ENCODE peak calls at places on chromosomes 11 and 22, in eight cellular contexts. P is fibroblast of lung, Y is heart left ventricle, C is pancreas, V is colonic mucosa, F is MM.1S, X is stomach, I is A673. S is an unnamed sample. For H3K4me1, the result is how much of the 10 kb centered on the place peaks cover.

GRCh38 chr11:131867457-131868257 is 497.2 kb downstream of the NTM start:
- DNase-seq in C (peak), I (peak), Y (peak), F (peak), V (peak), P (peak), X (peak), S (peak)

GRCh38 chr11:106156290-106156937 is 79.0 kb downstream of the AASDHPPT start:
- DNase-seq in F (peak), Y (no peak), V (peak), C (no peak), P (peak), I (peak), X (peak), S (no peak)

GRCh38 chr11:133931449-133932060 is 25.2 kb downstream of the IGSF9B start:
- DNase-seq in X (no peak), C (no peak), V (no peak), Y (no peak), F (no peak), I (no peak), P (no peak), S (no peak)

GRCh38 chr22:48192920-48193319 is 1430.5 kb downstream of the TBC1D22A start:
- DNase-seq in P (no peak), V (no peak), C (no peak), Y (no peak), I (no peak), F (no peak), X (no peak), S (no peak)

GRCh38 chr11:122872046-122872445 is 10.5 kb upstream of the JHY start:
- DNase-seq in C (no peak), I (no peak), F (no peak), V (no peak), P (no peak), Y (no peak), X (no peak), S (no peak)

GRCh38 chr11:64009710-64010109 is 23.5 kb downstream of the OTUB1 start:
- DNase-seq in I (no peak), C (no peak), F (no peak), X (no peak), V (no peak), P (no peak), Y (no peak), S (no peak)

GRCh38 chr22:22912722-22913253 is 25.2 kb downstream of the IGLL5 start:
- DNase-seq in P (no peak), I (no peak), X (no peak), F (no peak), Y (peak), V (no peak), C (no peak), S (no peak)

GRCh38 chr11:43508511-43508918 is 149.8 kb downstream of the TTC17 start:
- DNase-seq in Y (no peak), V (no peak), P (peak), X (no peak), C (no peak), F (no peak), I (peak), S (no peak)

GRCh38 chr11:2890466-2891241 is 5.1 kb upstream of the CDKN1C start:
- DNase-seq in V (peak), X (peak), C (peak), P (peak), F (no peak), I (no peak), Y (peak), S (peak)

GRCh38 chr11:116312560-116313340 is 460.0 kb downstream of the BUD13 start:
- DNase-seq in P (peak), C (peak), F (no peak), I (no peak), Y (peak), V (peak), X (peak), S (peak)

GRCh38 chr11:112961146-112961668 is at the start of gene NCAM1:
- DNase-seq in F (peak), I (peak), Y (peak), P (peak), V (peak), C (peak), X (peak), S (peak)

GRCh38 chr22:27554106-27554814 is 247.3 kb downstream of the MN1 start:
- DNase-seq in Y (no peak), X (peak), F (no peak), C (no peak), P (peak), I (peak), V (peak), S (no peak)

GRCh38 chr11:44564198-44564597 is 1.3 kb upstream of the CD82 start:
- DNase-seq in V (peak), F (peak), P (no peak), X (peak), I (no peak), C (peak), Y (no peak), S (no peak)

GRCh38 chr11:120413480-120413879 is 77.3 kb downstream of the ARHGEF12 start:
- DNase-seq in C (no peak), X (no peak), V (no peak), I (peak), Y (no peak), F (no peak), P (peak), S (no peak)

GRCh38 chr11:15845261-15845660 is 511.1 kb downstream of the SOX6 start:
- DNase-seq in I (no peak), F (no peak), V (no peak), C (no peak), P (no peak), X (no peak), Y (no peak), S (no peak)

GRCh38 chr11:84322211-84322610 is 1036.0 kb upstream of the CCDC90B start:
- DNase-seq in P (no peak), I (no peak), X (no peak), Y (no peak), C (no peak), V (no peak), F (no peak), S (no peak)

GRCh38 chr11:42827845-42828244 is 484.0 kb upstream of the API5 start:
- DNase-seq in Y (no peak), V (no peak), F (no peak), C (no peak), P (no peak), I (no peak), X (no peak), S (no peak)

GRCh38 chr11:126345759-126346585 is 9.5 kb upstream of the ST3GAL4 start:
- DNase-seq in X (no peak), I (peak), C (peak), V (peak), P (peak), Y (peak), F (no peak), S (no peak)

GRCh38 chr11:102794382-102794781 is 3.6 kb downstream of the MMP1 start:
- DNase-seq in P (no peak), Y (no peak), X (no peak), V (no peak), I (peak), C (no peak), F (peak), S (no peak)

GRCh38 chr11:106329273-106330018 is 252.0 kb downstream of the AASDHPPT start:
- DNase-seq in X (no peak), V (no peak), P (peak), F (no peak), C (no peak), I (no peak), Y (no peak), S (no peak)

GRCh38 chr22:48897638-48897954 is 930.1 kb downstream of the BRD1 start:
- DNase-seq in C (no peak), X (peak), F (no peak), Y (no peak), V (peak), I (no peak), P (no peak), S (no peak)

GRCh38 chr11:15745266-15745665 is 611.1 kb downstream of the SOX6 start:
- DNase-seq in X (no peak), V (no peak), F (no peak), I (no peak), Y (no peak), P (no peak), C (no peak), S (no peak)

GRCh38 chr11:62560566-62561103 is 13.1 kb downstream of the EEF1G start:
- DNase-seq in V (peak), P (peak), X (peak), I (peak), Y (peak), F (peak), C (peak), S (peak)

GRCh38 chr11:116984186-116984585 is 114.0 kb downstream of the SIK3 start:
- DNase-seq in F (no peak), C (no peak), I (no peak), Y (no peak), X (no peak), V (no peak), P (peak), S (no peak)

GRCh38 chr11:13667245-13667644 is 1.2 kb upstream of the FAR1 start:
- DNase-seq in Y (no peak), C (no peak), F (no peak), V (no peak), P (no peak), I (no peak), X (no peak), S (no peak)

GRCh38 chr11:5237384-5237783 is 3.1 kb upstream of the HBD start:
- DNase-seq in Y (no peak), F (no peak), X (no peak), V (no peak), C (no peak), I (no peak), P (no peak), S (no peak)

GRCh38 chr22:37972527-37972926 is 11.8 kb downstream of the SOX10 start:
- DNase-seq in Y (no peak), V (no peak), I (peak), C (no peak), X (no peak), P (no peak), F (no peak), S (no peak)

GRCh38 chr11:69396948-69397307 is 84.5 kb upstream of the LINC01488 start:
- DNase-seq in F (no peak), Y (no peak), V (no peak), I (no peak), X (no peak), P (no peak), C (peak), S (no peak)

GRCh38 chr22:43451651-43452050 is 39.8 kb downstream of the MPPED1 start:
- DNase-seq in Y (no peak), X (no peak), P (no peak), F (no peak), V (no peak), I (no peak), C (no peak), S (no peak)

GRCh38 chr11:17459211-17459610 is 17.4 kb downstream of the ABCC8 start:
- DNase-seq in P (no peak), I (no peak), Y (no peak), F (no peak), C (no peak), V (no peak), X (no peak), S (no peak)

GRCh38 chr11:111633756-111634362 is 31.6 kb downstream of the SIK2 start:
- DNase-seq in P (no peak), I (peak), X (no peak), Y (no peak), F (peak), C (no peak), V (no peak), S (no peak)

GRCh38 chr11:74171630-74172465 is 759 bp downstream of the PPME1 start:
- DNase-seq in I (peak), C (no peak), V (peak), P (peak), F (no peak), Y (no peak), X (no peak), S (no peak)

GRCh38 chr22:39488563-39489083 is 13.5 kb upstream of the MIEF1 start:
- DNase-seq in C (no peak), P (no peak), F (no peak), V (no peak), I (no peak), X (no peak), Y (no peak), S (no peak)

GRCh38 chr11:106271126-106271525 is 193.7 kb downstream of the AASDHPPT start:
- DNase-seq in Y (no peak), P (no peak), F (no peak), I (no peak), C (no peak), X (no peak), V (no peak), S (no peak)

GRCh38 chr11:128465531-128465930 is 121.8 kb downstream of the ETS1 start:
- DNase-seq in F (no peak), I (no peak), P (no peak), X (no peak), V (no peak), C (no peak), Y (no peak), S (no peak)

GRCh38 chr11:128465946-128466688 is 121.2 kb downstream of the ETS1 start:
- DNase-seq in Y (peak), C (no peak), P (no peak), F (no peak), I (no peak), X (no peak), V (no peak), S (no peak)

GRCh38 chr11:128463975-128464374 is 123.4 kb downstream of the ETS1 start:
- DNase-seq in Y (no peak), V (no peak), I (no peak), F (no peak), P (no peak), X (no peak), C (no peak), S (no peak)

GRCh38 chr11:128463386-128463829 is 124.0 kb downstream of the ETS1 start:
- DNase-seq in P (peak), X (no peak), V (no peak), I (no peak), F (no peak), Y (no peak), C (no peak), S (no peak)

DNA sequence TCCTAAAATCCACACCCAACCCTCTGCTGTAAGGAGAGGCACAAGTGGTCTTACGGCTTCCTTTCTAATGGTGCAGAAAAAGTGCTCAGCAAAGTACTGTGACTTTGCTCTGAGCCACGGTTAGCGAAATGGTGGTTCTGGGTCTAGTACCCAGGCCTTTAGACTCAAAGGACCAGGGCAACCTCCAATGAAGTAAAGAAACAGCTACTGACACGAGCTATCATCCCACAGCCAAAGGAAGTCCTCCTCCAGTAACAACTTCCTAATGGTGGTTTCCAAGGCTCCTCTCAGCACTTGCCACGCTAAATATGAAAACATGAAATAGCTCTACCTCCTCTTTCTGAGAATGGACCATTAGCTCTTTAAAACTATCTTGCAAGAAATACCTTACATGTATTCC is 122.5 kb downstream of the ETS1 start:
- DNase-seq in X (no peak), I (no peak), P (no peak), F (no peak), V (no peak), Y (no peak), C (no peak), S (no peak)
- H3K4me1 ChIP-seq in X (under half), I (under half), P (under half), F (under half), V (under half), Y (half or more), C (under half), S (half or more)

DNA sequence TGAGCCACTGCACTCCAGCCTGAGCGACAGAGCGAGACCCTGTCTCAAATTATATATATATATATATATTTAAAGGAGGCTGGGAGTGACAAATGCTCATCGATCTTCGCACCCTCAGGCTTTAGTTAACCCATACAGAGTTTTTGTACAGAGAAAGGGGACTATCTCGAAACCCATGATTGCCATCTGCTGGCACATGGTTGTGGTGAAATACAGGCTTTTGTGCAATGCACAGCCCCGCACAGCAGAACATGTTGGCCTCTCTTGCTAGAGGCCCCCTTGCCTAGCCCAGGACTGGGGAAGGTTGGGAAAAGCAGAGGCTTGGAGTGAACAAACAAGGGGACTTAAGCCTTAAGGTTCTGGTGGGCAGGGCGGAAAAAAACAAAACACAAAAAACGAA is 3.6 kb downstream of the MYBPC3 start:
- DNase-seq in Y (no peak), V (no peak), X (no peak), C (no peak), P (peak), F (peak), I (peak), S (no peak)
- TF ChIP-seq CTCF in Y (no peak), V (no peak), X (no peak), C (no peak), P (no peak), F (no peak), I (peak), S (no peak)

DNA sequence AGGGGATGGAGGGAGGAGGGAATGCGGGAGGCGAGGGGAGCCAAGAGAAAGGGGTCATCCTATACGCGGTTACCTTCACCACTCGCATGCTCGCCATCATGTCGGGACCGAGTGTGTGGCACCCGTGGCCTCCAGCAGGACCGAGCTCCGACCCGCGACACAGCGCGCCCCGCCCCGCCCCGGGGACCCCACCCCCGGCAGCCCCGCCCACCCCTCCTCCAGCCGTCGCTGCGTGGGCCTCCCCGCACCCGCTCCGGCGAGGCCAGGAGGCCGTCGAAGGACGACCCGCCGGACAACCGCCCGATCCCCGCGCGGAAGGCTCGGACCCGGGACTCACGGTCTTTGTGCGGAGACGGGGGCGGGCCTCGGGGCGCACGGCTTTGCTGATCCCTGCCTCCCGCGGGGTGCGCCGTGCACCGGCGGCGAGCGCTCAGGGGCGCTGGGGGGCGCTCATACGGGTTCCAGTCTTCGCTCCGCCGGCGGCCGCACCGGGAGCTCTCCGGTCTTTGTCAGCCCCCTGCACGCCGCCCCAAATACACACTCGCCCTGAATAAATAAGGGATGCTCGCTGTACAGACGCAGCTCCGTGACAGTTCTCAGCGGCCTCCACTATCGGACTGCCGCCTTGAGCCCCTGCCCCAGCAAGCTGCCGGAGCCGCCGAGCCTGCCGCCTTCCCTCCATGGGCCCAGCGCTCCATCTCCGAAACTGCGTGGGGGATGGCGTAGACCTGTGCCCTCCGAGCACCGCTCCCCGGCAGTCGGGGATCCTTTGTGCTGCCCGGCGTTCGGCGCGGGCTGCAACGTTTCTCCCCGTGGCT is at the start of gene UBE2L6:
- DNase-seq in X (peak), P (peak), F (peak), Y (peak), C (peak), V (peak), I (peak), S (peak)
- H3K27ac ChIP-seq in X (peak), P (peak), F (peak), Y (peak), C (peak), V (peak), I (peak), S (peak)

DNA sequence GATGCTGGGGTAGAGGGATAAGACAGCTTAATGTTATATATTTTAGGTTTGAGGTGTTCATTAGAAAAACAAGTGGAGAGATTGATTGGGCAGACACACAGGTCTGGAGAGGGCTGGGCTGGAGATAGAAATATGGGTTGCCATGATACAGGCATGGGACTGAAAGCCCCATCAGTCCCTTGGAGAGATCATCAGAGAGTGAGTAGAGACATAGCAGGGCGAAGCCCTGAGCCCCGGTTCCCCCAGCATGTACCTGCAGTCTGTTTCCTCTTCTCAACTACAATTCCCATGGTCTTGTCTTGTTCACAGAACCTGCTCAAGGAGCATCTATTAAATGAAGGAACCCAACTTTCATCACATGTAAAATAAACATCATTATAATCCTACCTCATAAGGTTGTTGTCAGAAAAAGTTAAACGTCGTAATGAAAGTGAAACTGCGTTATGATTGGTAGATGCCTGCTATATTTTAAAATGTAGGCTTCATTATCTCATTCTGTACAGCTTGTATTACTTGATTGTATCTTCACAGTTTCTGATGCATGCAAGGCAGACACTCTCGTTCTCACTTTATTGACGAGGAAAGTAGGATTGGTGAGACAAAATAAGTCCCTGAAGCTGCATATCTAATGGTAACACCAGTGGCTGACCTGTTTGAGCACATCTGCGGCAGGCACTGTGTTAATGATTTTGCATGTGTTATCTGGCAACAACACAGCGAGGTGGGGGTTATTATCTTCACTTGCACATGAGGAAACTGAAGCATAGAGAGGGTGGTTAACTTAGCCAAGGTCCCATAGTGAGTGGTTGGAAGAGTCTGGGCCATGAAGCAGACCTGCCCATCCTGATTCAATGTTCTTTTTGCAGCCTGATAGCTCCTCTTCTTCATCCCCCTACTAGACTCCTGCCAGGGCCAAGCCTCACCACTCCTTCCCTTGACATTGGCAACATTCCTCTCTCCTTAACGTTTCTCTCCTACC is 63.5 kb downstream of the ENDOD1 start:
- DNase-seq in X (no peak), P (no peak), I (no peak), F (peak), Y (no peak), C (no peak), V (no peak), S (no peak)
- H3K4me1 ChIP-seq in X (under half), P (under half), I (under half), F (under half), Y (under half), C (under half), V (under half), S (under half)